ENCODE peak calls at places on chromosomes 13 and 19, in five cellular contexts. One of them, this sample, is unnamed.

GRCh38 chr13:75303295-75303694 is 178.7 kb downstream of the TBC1D4 start:
- DNase-seq in esophagus squamous epithelium: no peak
- DNase-seq in fibroblast of lung: no peak
- DNase-seq in tibial nerve: no peak
- DNase-seq in CD8-positive, alpha-beta T cell: no peak
- DNase-seq in this sample: no peak

GRCh38 chr19:10501971-10502523 is 1.1 kb downstream of the KEAP1 start:
- DNase-seq in esophagus squamous epithelium: no peak
- DNase-seq in fibroblast of lung: peak; percentile 37
- DNase-seq in CD8-positive, alpha-beta T cell: peak; percentile 27
- DNase-seq in tibial nerve: peak; percentile 55
- DNase-seq in this sample: peak; percentile 71

GRCh38 chr19:5682293-5682592 is 1.4 kb downstream of the HSD11B1L start:
- DNase-seq in fibroblast of lung: no peak
- DNase-seq in CD8-positive, alpha-beta T cell: no peak
- DNase-seq in tibial nerve: no peak
- DNase-seq in esophagus squamous epithelium: no peak
- DNase-seq in this sample: no peak

GRCh38 chr19:12638611-12639182 is 27.8 kb downstream of the MAN2B1 start:
- DNase-seq in CD8-positive, alpha-beta T cell: no peak
- DNase-seq in fibroblast of lung: no peak
- DNase-seq in tibial nerve: no peak
- DNase-seq in esophagus squamous epithelium: no peak
- DNase-seq in this sample: no peak

GRCh38 chr13:37109080-37109678 is 3.7 kb upstream of the CSNK1A1L start:
- DNase-seq in fibroblast of lung: peak; percentile 45
- DNase-seq in CD8-positive, alpha-beta T cell: no peak
- DNase-seq in esophagus squamous epithelium: no peak
- DNase-seq in tibial nerve: no peak
- DNase-seq in this sample: no peak

GRCh38 chr19:55353803-55354697 is 469 bp downstream of the COX6B2 start:
- DNase-seq in esophagus squamous epithelium: no peak
- DNase-seq in CD8-positive, alpha-beta T cell: peak; percentile 47
- DNase-seq in fibroblast of lung: peak; percentile 53
- DNase-seq in tibial nerve: no peak
- DNase-seq in this sample: no peak

GRCh38 chr13:50990540-50991506 is 81.2 kb downstream of the RNASEH2B start:
- DNase-seq in esophagus squamous epithelium: no peak
- DNase-seq in fibroblast of lung: peak; percentile 73
- DNase-seq in tibial nerve: peak; percentile 49
- DNase-seq in CD8-positive, alpha-beta T cell: no peak
- DNase-seq in this sample: no peak

GRCh38 chr13:99620806-99621205 is 119.5 kb downstream of the TM9SF2 start:
- DNase-seq in esophagus squamous epithelium: no peak
- DNase-seq in fibroblast of lung: no peak
- DNase-seq in tibial nerve: no peak
- DNase-seq in CD8-positive, alpha-beta T cell: no peak
- DNase-seq in this sample: no peak

GRCh38 chr19:30253581-30253996 is 118.6 kb upstream of the ZNF536 start:
- DNase-seq in tibial nerve: no peak
- DNase-seq in CD8-positive, alpha-beta T cell: no peak
- DNase-seq in esophagus squamous epithelium: no peak
- DNase-seq in fibroblast of lung: no peak
- DNase-seq in this sample: no peak

GRCh38 chr19:13839193-13839937 is 37.6 kb upstream of the NANOS3 start:
- DNase-seq in esophagus squamous epithelium: no peak
- DNase-seq in tibial nerve: peak; percentile 84
- DNase-seq in fibroblast of lung: peak; percentile 88
- DNase-seq in CD8-positive, alpha-beta T cell: peak; percentile 64
- DNase-seq in this sample: peak; percentile 94

GRCh38 chr13:82654851-82655517 is 1227.3 kb downstream of the SLITRK1 start:
- DNase-seq in CD8-positive, alpha-beta T cell: no peak
- DNase-seq in esophagus squamous epithelium: no peak
- DNase-seq in fibroblast of lung: peak; percentile 67
- DNase-seq in tibial nerve: peak; percentile 74
- DNase-seq in this sample: no peak

GRCh38 chr19:14700711-14701110 is 10.9 kb downstream of the ZNF333 start:
- DNase-seq in CD8-positive, alpha-beta T cell: no peak
- DNase-seq in tibial nerve: no peak
- DNase-seq in fibroblast of lung: no peak
- DNase-seq in esophagus squamous epithelium: no peak
- DNase-seq in this sample: no peak

GRCh38 chr19:11580665-11581418 is 3.4 kb upstream of the ACP5 start:
- DNase-seq in fibroblast of lung: no peak
- DNase-seq in tibial nerve: no peak
- DNase-seq in CD8-positive, alpha-beta T cell: no peak
- DNase-seq in esophagus squamous epithelium: no peak
- DNase-seq in this sample: peak; percentile 58

GRCh38 chr13:50672025-50672424 is 171.5 kb downstream of the DLEU7 start:
- DNase-seq in CD8-positive, alpha-beta T cell: no peak
- DNase-seq in fibroblast of lung: no peak
- DNase-seq in tibial nerve: no peak
- DNase-seq in esophagus squamous epithelium: no peak
- DNase-seq in this sample: no peak

GRCh38 chr19:38142176-38143035 is 81.6 kb downstream of the DPF1 start:
- DNase-seq in esophagus squamous epithelium: no peak
- DNase-seq in CD8-positive, alpha-beta T cell: no peak
- DNase-seq in fibroblast of lung: peak; percentile 41
- DNase-seq in tibial nerve: no peak
- DNase-seq in this sample: no peak

GRCh38 chr19:14073925-14074838 is 1.6 kb downstream of the MISP3 start:
- DNase-seq in tibial nerve: no peak
- DNase-seq in fibroblast of lung: no peak
- DNase-seq in CD8-positive, alpha-beta T cell: no peak
- DNase-seq in esophagus squamous epithelium: no peak
- DNase-seq in this sample: no peak

GRCh38 chr13:25848822-25849740 is 202.7 kb downstream of the SHISA2 start:
- DNase-seq in CD8-positive, alpha-beta T cell: no peak
- DNase-seq in esophagus squamous epithelium: no peak
- DNase-seq in tibial nerve: no peak
- DNase-seq in fibroblast of lung: peak; percentile 73
- DNase-seq in this sample: no peak

GRCh38 chr19:30378701-30379100 is 6.5 kb downstream of the ZNF536 start:
- DNase-seq in esophagus squamous epithelium: no peak
- DNase-seq in CD8-positive, alpha-beta T cell: no peak
- DNase-seq in tibial nerve: no peak
- DNase-seq in fibroblast of lung: no peak
- DNase-seq in this sample: no peak

GRCh38 chr19:19548915-19549537 is 11.0 kb downstream of the CILP2 start:
- DNase-seq in esophagus squamous epithelium: no peak
- DNase-seq in tibial nerve: no peak
- DNase-seq in CD8-positive, alpha-beta T cell: no peak
- DNase-seq in fibroblast of lung: no peak
- DNase-seq in this sample: no peak

GRCh38 chr19:40601061-40601973 is at the start of gene LTBP4:
- DNase-seq in esophagus squamous epithelium: no peak
- DNase-seq in fibroblast of lung: peak; percentile 42
- DNase-seq in CD8-positive, alpha-beta T cell: no peak
- DNase-seq in tibial nerve: no peak
- DNase-seq in this sample: no peak

GRCh38 chr13:50543767-50544166 is 299.7 kb downstream of the DLEU7 start:
- DNase-seq in tibial nerve: no peak
- DNase-seq in fibroblast of lung: peak; percentile 87
- DNase-seq in CD8-positive, alpha-beta T cell: no peak
- DNase-seq in esophagus squamous epithelium: no peak
- DNase-seq in this sample: no peak

GRCh38 chr13:32582991-32583390 is 3.3 kb upstream of the PDS5B start:
- DNase-seq in tibial nerve: no peak
- DNase-seq in esophagus squamous epithelium: no peak
- DNase-seq in CD8-positive, alpha-beta T cell: no peak
- DNase-seq in fibroblast of lung: no peak
- DNase-seq in this sample: no peak

GRCh38 chr13:65188691-65189090 is 2041.4 kb downstream of the PCDH9 start:
- DNase-seq in fibroblast of lung: peak; percentile 1
- DNase-seq in esophagus squamous epithelium: no peak
- DNase-seq in CD8-positive, alpha-beta T cell: no peak
- DNase-seq in tibial nerve: no peak
- DNase-seq in this sample: no peak

GRCh38 chr19:47489072-47489914 is 5.3 kb upstream of the KPTN start:
- DNase-seq in tibial nerve: no peak
- DNase-seq in fibroblast of lung: peak; percentile 21
- DNase-seq in CD8-positive, alpha-beta T cell: no peak
- DNase-seq in esophagus squamous epithelium: no peak
- DNase-seq in this sample: no peak

GRCh38 chr13:24997367-24997967 is 98.5 kb upstream of the PABPC3 start:
- DNase-seq in CD8-positive, alpha-beta T cell: no peak
- DNase-seq in fibroblast of lung: peak; percentile 14
- DNase-seq in esophagus squamous epithelium: no peak
- DNase-seq in tibial nerve: no peak
- DNase-seq in this sample: no peak

GRCh38 chr13:100129605-100130004 is 40.7 kb downstream of the PCCA start:
- DNase-seq in tibial nerve: no peak
- DNase-seq in fibroblast of lung: no peak
- DNase-seq in CD8-positive, alpha-beta T cell: no peak
- DNase-seq in esophagus squamous epithelium: no peak
- DNase-seq in this sample: peak; percentile 60

GRCh38 chr13:48750588-48751383 is 97.1 kb downstream of the CYSLTR2 start:
- DNase-seq in tibial nerve: peak; percentile 22
- DNase-seq in fibroblast of lung: peak; percentile 25
- DNase-seq in esophagus squamous epithelium: no peak
- DNase-seq in CD8-positive, alpha-beta T cell: no peak
- DNase-seq in this sample: no peak

GRCh38 chr13:48746816-48747215 is 93.1 kb downstream of the CYSLTR2 start:
- DNase-seq in fibroblast of lung: no peak
- DNase-seq in tibial nerve: no peak
- DNase-seq in esophagus squamous epithelium: no peak
- DNase-seq in CD8-positive, alpha-beta T cell: no peak
- DNase-seq in this sample: no peak

GRCh38 chr13:48748681-48749080 is 95.0 kb downstream of the CYSLTR2 start:
- DNase-seq in CD8-positive, alpha-beta T cell: no peak
- DNase-seq in fibroblast of lung: no peak
- DNase-seq in tibial nerve: no peak
- DNase-seq in esophagus squamous epithelium: no peak
- DNase-seq in this sample: no peak

GRCh38 chr13:48749144-48749543 is 95.4 kb downstream of the CYSLTR2 start:
- DNase-seq in CD8-positive, alpha-beta T cell: no peak
- DNase-seq in tibial nerve: no peak
- DNase-seq in esophagus squamous epithelium: no peak
- DNase-seq in fibroblast of lung: peak; percentile 75
- DNase-seq in this sample: no peak

DNA sequence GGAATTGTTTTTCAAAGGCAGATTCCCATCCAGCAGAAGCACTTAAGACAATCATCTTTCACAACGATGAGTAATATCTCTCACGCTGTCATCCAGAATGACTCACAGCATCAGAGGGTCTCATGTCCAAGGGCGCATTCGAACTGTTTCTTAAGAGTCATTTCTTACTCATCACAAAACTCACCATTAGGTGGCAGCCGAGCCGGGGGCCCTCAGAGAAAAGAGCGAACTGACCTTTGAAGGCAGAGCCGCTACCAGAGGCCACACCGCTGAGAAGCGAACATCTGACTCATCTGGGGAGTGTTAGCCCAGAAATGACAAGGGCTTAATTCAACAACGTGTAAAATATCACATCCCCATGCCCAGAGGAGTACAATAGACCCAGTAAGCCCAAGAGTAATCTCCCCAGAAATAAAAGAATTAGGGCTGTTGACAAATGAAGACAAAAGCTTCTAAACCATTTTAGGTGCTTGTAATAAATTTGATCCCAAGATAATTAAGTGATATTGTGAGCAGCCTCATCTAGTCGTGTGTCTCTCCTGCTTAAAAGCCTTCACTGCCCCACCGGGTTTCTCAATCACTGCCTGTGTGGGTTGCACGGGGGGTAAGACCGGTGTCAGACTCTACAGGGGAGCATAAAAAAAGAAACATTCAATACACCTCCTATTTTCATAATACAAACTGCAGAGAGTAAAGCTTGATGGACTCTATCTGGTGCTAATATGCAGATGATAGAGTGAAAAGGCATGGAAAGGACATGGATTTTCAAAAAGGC is 96.2 kb downstream of the CYSLTR2 start:
- DNase-seq in CD8-positive, alpha-beta T cell: peak; percentile 17
- DNase-seq in tibial nerve: peak; percentile 78
- DNase-seq in fibroblast of lung: peak; percentile 97
- DNase-seq in esophagus squamous epithelium: peak; percentile 32
- DNase-seq in this sample: peak; percentile 87
- TF ChIP-seq CTCF in CD8-positive, alpha-beta T cell: no peak
- TF ChIP-seq CTCF in tibial nerve: peak; percentile 34
- TF ChIP-seq CTCF in fibroblast of lung: peak; percentile 51
- TF ChIP-seq CTCF in esophagus squamous epithelium: peak; percentile 27
- TF ChIP-seq CTCF in this sample: peak; percentile 19

GRCh38 chr19:48900477-48901452 is 653 bp downstream of the NUCB1 start:
- DNase-seq in fibroblast of lung: peak; percentile 33
- DNase-seq in tibial nerve: no peak
- DNase-seq in esophagus squamous epithelium: no peak
- DNase-seq in CD8-positive, alpha-beta T cell: no peak
- DNase-seq in this sample: no peak

GRCh38 chr19:48896191-48896720 is 2.3 kb downstream of the TULP2 start:
- DNase-seq in esophagus squamous epithelium: no peak
- DNase-seq in CD8-positive, alpha-beta T cell: peak; percentile 25
- DNase-seq in fibroblast of lung: peak; percentile 39
- DNase-seq in tibial nerve: peak; percentile 49
- DNase-seq in this sample: no peak

GRCh38 chr19:48897181-48897580 is 1.4 kb downstream of the TULP2 start:
- DNase-seq in CD8-positive, alpha-beta T cell: no peak
- DNase-seq in esophagus squamous epithelium: no peak
- DNase-seq in tibial nerve: no peak
- DNase-seq in fibroblast of lung: no peak
- DNase-seq in this sample: no peak

GRCh38 chr19:48895226-48895625 is 3.3 kb downstream of the TULP2 start:
- DNase-seq in CD8-positive, alpha-beta T cell: no peak
- DNase-seq in fibroblast of lung: no peak
- DNase-seq in esophagus squamous epithelium: no peak
- DNase-seq in tibial nerve: no peak
- DNase-seq in this sample: no peak

GRCh38 chr19:48899781-48900476 is at the start of gene NUCB1:
- DNase-seq in tibial nerve: peak; percentile 99
- DNase-seq in CD8-positive, alpha-beta T cell: peak; percentile 96
- DNase-seq in esophagus squamous epithelium: peak; percentile 86
- DNase-seq in fibroblast of lung: peak; percentile 97
- DNase-seq in this sample: peak; percentile 97
- TF ChIP-seq CTCF in tibial nerve: peak; percentile 21
- TF ChIP-seq CTCF in CD8-positive, alpha-beta T cell: no peak
- TF ChIP-seq CTCF in esophagus squamous epithelium: peak; percentile 34
- TF ChIP-seq CTCF in fibroblast of lung: peak; percentile 32
- TF ChIP-seq CTCF in this sample: no peak

GRCh38 chr13:27171244-27171829 is at the start of gene USP12:
- DNase-seq in fibroblast of lung: peak; percentile 24
- DNase-seq in CD8-positive, alpha-beta T cell: no peak
- DNase-seq in tibial nerve: no peak
- DNase-seq in esophagus squamous epithelium: no peak
- DNase-seq in this sample: no peak
- TF ChIP-seq CTCF in fibroblast of lung: no peak
- TF ChIP-seq CTCF in CD8-positive, alpha-beta T cell: no peak
- TF ChIP-seq CTCF in tibial nerve: no peak
- TF ChIP-seq CTCF in esophagus squamous epithelium: no peak
- TF ChIP-seq CTCF in this sample: no peak

DNA sequence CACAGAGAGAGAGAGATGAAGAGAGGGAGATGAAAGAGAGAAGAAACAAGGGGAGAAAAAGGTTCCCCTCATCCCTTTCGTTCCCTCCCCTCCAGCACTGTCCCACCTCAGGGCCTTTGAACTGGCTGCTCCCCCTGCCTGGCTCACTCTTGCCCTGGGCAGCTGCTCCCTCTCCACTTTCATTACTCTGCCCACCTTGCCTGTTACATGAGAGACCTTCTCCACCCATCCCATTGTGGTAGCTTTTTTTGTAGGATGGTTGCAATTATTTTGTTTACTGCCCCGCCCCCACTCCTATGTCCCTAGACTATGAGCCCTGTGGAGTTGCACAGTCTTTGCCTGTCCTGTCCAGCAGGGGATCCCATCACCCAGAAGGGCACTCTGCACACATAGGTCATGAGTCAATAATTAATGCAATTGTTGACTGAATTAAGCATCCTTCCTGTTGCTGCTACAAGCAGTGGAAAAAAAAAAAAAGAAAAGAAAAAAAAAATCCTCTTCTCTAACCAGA is 14.1 kb downstream of the C19orf81 start:
- DNase-seq in fibroblast of lung: no peak
- DNase-seq in tibial nerve: no peak
- DNase-seq in esophagus squamous epithelium: no peak
- DNase-seq in CD8-positive, alpha-beta T cell: no peak
- DNase-seq in this sample: no peak
- TF ChIP-seq CTCF in fibroblast of lung: no peak
- TF ChIP-seq CTCF in tibial nerve: no peak
- TF ChIP-seq CTCF in esophagus squamous epithelium: no peak
- TF ChIP-seq CTCF in CD8-positive, alpha-beta T cell: no peak
- TF ChIP-seq CTCF in this sample: no peak

This sample was measured in CD14-positive monocyte.